ENCODE peak calls at places on chromosomes 7 and 10, in five cellular contexts. R is HFF-Myc, N is coronary artery, H is breast epithelium, I is choroid plexus epithelial cell. K is an unnamed sample.

GRCh38 chr10:104546756-104547155 is 94.3 kb upstream of the SORCS3 start:
- DNase-seq in R (no peak), N (no peak), H (no peak), I (no peak), K (no peak)

GRCh38 chr7:99490878-99491277 is 9.2 kb downstream of the ZNF394 start:
- DNase-seq in R (no peak), N (no peak), H (no peak), I (no peak), K (no peak)

GRCh38 chr7:36034020-36034419 is 119.0 kb upstream of the EEPD1 start:
- DNase-seq in R (no peak), N (no peak), H (no peak), I (no peak), K (peak)

GRCh38 chr7:99531354-99531765 is 20.6 kb downstream of the FAM200A start:
- DNase-seq in R (no peak), N (no peak), H (no peak), I (peak), K (peak)

GRCh38 chr7:52540041-52540440 is 495.4 kb upstream of the POM121L12 start:
- DNase-seq in R (no peak), N (no peak), H (no peak), I (no peak), K (no peak)

GRCh38 chr7:1560620-1561031 is 4.6 kb upstream of the TMEM184A start:
- DNase-seq in R (no peak), N (no peak), H (no peak), I (no peak), K (no peak)

GRCh38 chr7:102284891-102285540 is 1.7 kb upstream of the SH2B2 start:
- DNase-seq in R (no peak), N (no peak), H (no peak), I (no peak), K (no peak)

GRCh38 chr7:4951903-4952636 is 6.9 kb downstream of the MMD2 start:
- DNase-seq in R (no peak), N (no peak), H (no peak), I (peak), K (peak)

GRCh38 chr7:131159961-131160361 is 167.7 kb upstream of the MKLN1 start:
- DNase-seq in R (no peak), N (no peak), H (no peak), I (peak), K (peak)

GRCh38 chr7:37310322-37311080 is 138.2 kb downstream of the ELMO1 start:
- DNase-seq in R (no peak), N (no peak), H (no peak), I (no peak), K (no peak)

GRCh38 chr10:67575530-67575929 is 120.5 kb downstream of the CTNNA3 start:
- DNase-seq in R (no peak), N (no peak), H (no peak), I (no peak), K (peak)

GRCh38 chr7:130277763-130278643 is 11.3 kb downstream of the CPA2 start:
- DNase-seq in R (no peak), N (no peak), H (no peak), I (peak), K (peak)

GRCh38 chr7:105664816-105665525 is 83.7 kb upstream of the EFCAB10 start:
- DNase-seq in R (no peak), N (no peak), H (no peak), I (peak), K (no peak)

GRCh38 chr7:20153999-20154398 is 63.2 kb downstream of the MACC1 start:
- DNase-seq in R (no peak), N (no peak), H (no peak), I (no peak), K (no peak)

GRCh38 chr10:74103560-74104248 is 46.9 kb downstream of the AP3M1 start:
- DNase-seq in R (no peak), N (no peak), H (no peak), I (peak), K (peak)

GRCh38 chr7:75813084-75813483 is 522 bp downstream of the CCL24 start:
- DNase-seq in R (no peak), N (no peak), H (no peak), I (no peak), K (no peak)

GRCh38 chr10:53422223-53422888 is 649.8 kb upstream of the MBL2 start:
- DNase-seq in R (no peak), N (no peak), H (no peak), I (no peak), K (no peak)

GRCh38 chr10:81817611-81818160 is 57.3 kb upstream of the NRG3 start:
- DNase-seq in R (no peak), N (no peak), H (no peak), I (no peak), K (no peak)

GRCh38 chr10:7686351-7687171 is 16.6 kb upstream of the ITIH2 start:
- DNase-seq in R (no peak), N (no peak), H (no peak), I (no peak), K (no peak)

GRCh38 chr10:113648478-113648877 is 15.4 kb downstream of the NRAP start:
- DNase-seq in R (no peak), N (no peak), H (no peak), I (peak), K (no peak)

GRCh38 chr10:17368708-17369272 is 85.6 kb downstream of the ST8SIA6 start:
- DNase-seq in R (no peak), N (no peak), H (no peak), I (no peak), K (no peak)

GRCh38 chr7:87463982-87464381 is 11.5 kb downstream of the ABCB4 start:
- DNase-seq in R (no peak), N (no peak), H (no peak), I (no peak), K (no peak)

GRCh38 chr7:158829021-158829341 is 328 bp downstream of the ESYT2 start:
- DNase-seq in R (no peak), N (no peak), H (peak), I (peak), K (peak)

GRCh38 chr10:77247076-77247561 is 390.5 kb downstream of the KCNMA1 start:
- DNase-seq in R (no peak), N (no peak), H (no peak), I (peak), K (peak)

GRCh38 chr7:24503511-24503910 is 69.7 kb upstream of the PALS2 start:
- DNase-seq in R (no peak), N (no peak), H (no peak), I (no peak), K (no peak)

GRCh38 chr7:134458806-134459698 is at the start of gene AKR1B1:
- DNase-seq in R (peak), N (peak), H (peak), I (peak), K (peak)

GRCh38 chr7:134461921-134462320 is 3.0 kb upstream of the AKR1B1 start:
- DNase-seq in R (no peak), N (no peak), H (no peak), I (no peak), K (no peak)

GRCh38 chr7:134460000-134460399 is 1.1 kb upstream of the AKR1B1 start:
- DNase-seq in R (no peak), N (no peak), H (no peak), I (peak), K (no peak)

GRCh38 chr7:134457166-134457565 is 1.7 kb downstream of the AKR1B1 start:
- DNase-seq in R (no peak), N (no peak), H (no peak), I (peak), K (no peak)

DNA sequence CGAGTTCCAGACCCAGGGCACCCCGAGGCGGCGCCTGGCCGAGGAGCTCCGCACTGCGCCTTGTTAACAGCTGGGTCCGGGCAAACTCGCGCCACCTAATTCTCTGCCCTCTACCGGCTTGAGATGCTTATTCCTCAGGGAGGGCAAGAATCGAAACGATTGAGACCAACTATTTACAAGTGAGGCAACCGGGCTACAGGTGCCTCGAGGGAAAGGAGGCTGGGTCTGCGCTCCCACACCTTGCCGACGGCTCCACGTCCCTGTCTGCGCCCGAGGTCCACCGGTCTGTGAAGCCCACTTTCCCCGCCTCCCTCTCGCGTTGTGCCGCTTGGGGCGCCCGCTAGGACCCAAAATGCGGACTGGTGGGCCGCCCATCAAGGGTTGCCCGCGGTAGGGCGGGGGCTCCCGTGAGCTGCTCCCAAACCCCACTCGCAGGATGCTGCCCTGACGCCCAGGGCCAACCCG is 527 bp downstream of the AKR1B1 start:
- DNase-seq in R (no peak), N (peak), H (no peak), I (peak), K (peak)
- TF ChIP-seq CTCF in R (peak), N (no peak), H (no peak), I (peak), K (peak)

DNA sequence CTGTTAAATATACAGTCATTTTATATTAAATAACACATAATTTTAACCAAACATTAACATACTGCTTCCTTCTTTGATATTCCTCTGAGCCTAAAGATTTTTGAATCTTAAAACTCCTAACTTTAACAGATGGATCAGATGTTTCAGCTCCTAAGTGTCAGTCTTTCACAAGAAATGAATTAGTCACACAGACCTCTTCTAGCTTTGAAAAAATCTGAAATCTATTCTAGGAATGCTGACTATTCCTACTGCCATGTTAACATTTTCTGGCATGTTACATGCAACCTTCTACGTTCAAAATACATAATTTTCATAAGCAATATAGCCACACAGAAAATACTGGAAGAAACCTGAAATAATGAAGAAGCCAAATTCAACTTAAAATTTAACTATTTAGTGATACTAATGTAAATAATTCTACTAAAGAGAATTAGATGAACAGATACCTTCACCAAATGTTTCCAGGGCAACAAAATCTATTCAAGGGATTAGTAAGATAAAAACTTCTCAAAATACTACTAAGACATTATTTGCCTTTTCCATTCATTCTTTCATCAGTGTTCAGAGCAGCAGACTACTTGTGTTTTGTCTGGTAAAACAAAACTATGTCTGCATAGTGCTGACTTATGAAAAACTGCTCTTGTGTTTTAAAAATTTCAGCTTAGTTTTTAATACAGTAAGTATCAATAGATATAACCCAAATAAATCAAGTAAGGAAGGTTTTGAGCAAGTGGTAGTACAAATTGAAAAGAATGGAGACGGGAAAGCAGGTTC is 9.2 kb downstream of the JMJD1C start:
- DNase-seq in R (no peak), N (no peak), H (no peak), I (peak), K (peak)
- H3K4me3 ChIP-seq in R (no peak), N (no peak), H (no peak), I (no peak), K (no peak)

GRCh38 chr7:149763563-149764240 is 9.7 kb downstream of the ZNF467 start:
- DNase-seq in R (no peak), N (no peak), H (no peak), I (no peak), K (no peak)

GRCh38 chr7:149766215-149766614 is 7.2 kb downstream of the ZNF467 start:
- DNase-seq in R (no peak), N (no peak), H (no peak), I (no peak), K (no peak)

GRCh38 chr7:149765399-149766121 is 7.8 kb downstream of the ZNF467 start:
- DNase-seq in R (no peak), N (no peak), H (no peak), I (no peak), K (no peak)

GRCh38 chr7:149762610-149763009 is 10.8 kb downstream of the ZNF467 start:
- DNase-seq in R (no peak), N (no peak), H (no peak), I (no peak), K (no peak)

DNA sequence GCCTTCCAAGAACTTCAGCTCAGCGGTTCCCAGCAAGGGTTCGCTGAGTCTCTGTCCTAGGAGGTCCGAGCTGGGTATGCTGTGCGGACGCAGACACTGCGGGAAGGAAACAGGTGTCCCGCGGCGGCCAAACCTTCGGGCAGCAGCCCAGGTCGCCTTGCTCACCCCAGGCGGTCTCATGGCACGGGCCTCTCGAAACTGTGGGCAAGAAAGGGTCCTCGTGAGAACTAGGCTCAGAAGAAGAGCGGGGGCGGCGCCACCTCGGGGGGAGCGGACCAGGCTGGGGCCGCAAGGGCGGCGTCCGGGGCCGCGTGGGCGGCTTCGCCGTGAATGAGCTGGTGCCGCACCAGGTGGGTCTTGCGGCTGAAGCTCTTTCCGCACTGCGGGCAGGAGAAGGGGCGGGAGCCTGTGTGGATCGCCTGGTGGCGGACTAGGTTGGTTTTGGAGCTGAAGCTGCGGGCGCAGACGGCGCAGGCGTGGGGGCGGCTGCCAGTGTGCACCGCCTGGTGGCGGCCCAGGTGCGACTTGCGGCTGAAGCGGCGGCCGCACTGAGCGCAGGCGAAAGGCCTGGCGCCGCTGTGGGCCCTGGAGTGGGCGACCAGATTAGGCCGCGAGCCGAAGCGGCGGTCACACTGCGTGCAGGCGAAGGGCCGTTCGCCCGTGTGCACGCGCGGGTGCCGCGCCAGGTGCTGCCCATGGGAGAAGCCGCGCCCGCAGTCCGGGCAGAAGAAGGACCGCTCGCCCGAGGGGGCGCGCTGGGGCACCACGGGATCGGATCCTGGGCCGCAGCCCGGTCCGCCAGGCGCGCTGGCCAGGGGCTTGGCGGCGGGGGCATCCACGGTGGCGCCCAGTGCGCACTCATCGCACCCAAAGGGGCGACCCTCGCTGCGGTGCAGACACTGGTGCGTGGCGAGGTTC is 8.6 kb downstream of the ZNF467 start:
- DNase-seq in R (no peak), N (no peak), H (no peak), I (no peak), K (no peak)
- TF ChIP-seq CTCF in R (no peak), N (no peak), H (no peak), I (no peak), K (no peak)

DNA sequence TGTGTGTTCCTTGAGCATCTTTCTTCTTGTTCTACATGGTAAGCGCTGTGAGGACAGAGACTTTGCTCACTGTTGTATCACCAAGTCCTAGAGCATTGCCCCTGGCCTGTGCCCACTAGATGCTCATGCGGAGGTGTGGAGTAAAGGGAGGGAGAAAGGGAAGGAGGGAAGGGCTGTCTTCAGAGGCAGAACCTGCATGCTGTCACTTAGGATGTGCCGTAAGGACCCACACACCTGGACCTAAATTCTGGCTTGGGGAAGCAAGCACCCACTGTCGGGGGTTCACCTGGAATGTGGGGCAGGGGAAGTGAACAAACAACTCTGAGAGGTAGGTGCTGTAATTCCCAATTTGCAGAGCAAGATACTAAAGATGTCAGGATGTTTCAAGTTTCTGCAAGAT is 129.5 kb downstream of the PTPN20 start:
- DNase-seq in R (no peak), N (no peak), H (no peak), I (no peak), K (no peak)
- H3K4me3 ChIP-seq in R (no peak), N (no peak), H (no peak), I (no peak), K (no peak)

DNA sequence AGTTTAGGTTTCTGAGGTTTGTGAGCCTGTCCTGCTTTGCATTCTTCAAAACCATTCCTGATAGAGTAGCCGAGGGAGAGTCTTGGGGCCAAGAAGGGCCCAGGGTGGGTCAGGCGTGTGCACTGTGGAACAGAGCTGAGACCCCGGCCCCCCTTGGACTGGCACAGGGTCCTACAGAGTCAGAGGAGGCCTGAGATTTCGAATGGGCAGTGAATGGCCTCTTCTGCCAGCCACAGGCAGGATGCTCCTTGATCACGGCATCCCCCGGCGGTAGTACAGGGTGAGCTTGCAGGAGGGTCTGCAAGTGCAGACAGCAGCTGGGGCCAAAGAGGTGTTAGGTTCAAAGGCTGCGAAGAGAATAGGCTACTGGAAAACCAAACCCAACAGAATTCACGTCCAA is 4.6 kb downstream of the TRIM56 start:
- DNase-seq in R (no peak), N (no peak), H (no peak), I (no peak), K (no peak)
- TF ChIP-seq CTCF in R (no peak), N (no peak), H (no peak), I (no peak), K (no peak)

GRCh38 chr10:35567951-35568350 is 37.2 kb upstream of the GJD4 start:
- DNase-seq in R (no peak), N (no peak), H (no peak), I (peak), K (no peak)
- H3K4me3 ChIP-seq in R (no peak), N (no peak), H (no peak), I (no peak), K (no peak)

GRCh38 chr10:84294766-84295447 is 33.5 kb upstream of the CCSER2 start:
- DNase-seq in R (no peak), N (no peak), H (no peak), I (no peak), K (no peak)
- TF ChIP-seq CTCF in R (no peak), N (no peak), H (no peak), I (no peak), K (no peak)

DNA sequence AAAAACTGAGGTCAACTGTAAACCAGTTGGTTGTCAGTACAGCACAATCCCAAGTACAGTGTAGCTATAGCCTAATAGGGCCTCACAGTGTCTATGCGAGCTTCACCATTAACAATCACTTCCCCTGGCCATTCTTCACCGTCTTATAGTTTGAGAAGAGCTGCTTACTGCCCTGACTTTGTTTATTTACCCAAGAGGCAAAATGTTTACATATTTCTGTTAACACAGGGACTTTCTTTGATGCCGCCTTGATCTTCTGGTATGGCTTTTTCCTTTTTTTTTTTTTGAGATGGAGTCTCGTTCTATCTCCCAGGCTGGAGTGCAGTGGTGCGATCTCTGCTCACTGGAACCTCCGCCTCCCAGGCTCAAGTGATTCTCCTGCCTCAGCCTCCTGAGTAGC is 3.3 kb downstream of the MYOF start:
- DNase-seq in R (no peak), N (no peak), H (no peak), I (no peak), K (no peak)
- H3K4me3 ChIP-seq in R (peak), N (peak), H (peak), I (peak), K (no peak)